ENCODE peak calls at places on chromosomes 12 and 14, in five cellular contexts. P is epithelial cell of esophagus; W is EH; R is KBM-7; L is activated CD4-positive, alpha-beta T cell treated with anti-CD3 and anti-CD28 coated beads, Interleukin-2, amount 10 ng/mL, durations not matched to agents 24 days and 14 days. N is an unnamed sample.

GRCh38 chr14:55789442-55789841 is 209.4 kb downstream of the KTN1 start:
- DNase-seq in P (no peak), W (peak; percentile 18), R (no peak), L (no peak), N (no peak)

GRCh38 chr12:65895759-65896656 is 71.7 kb downstream of the HMGA2 start:
- DNase-seq in P (no peak), W (peak; percentile 46), R (no peak), L (no peak), N (no peak)

GRCh38 chr12:115132145-115132544 is 448.2 kb upstream of the TBX3 start:
- DNase-seq in P (peak; percentile 71), W (peak; percentile 89), R (no peak), L (no peak), N (no peak)

GRCh38 chr12:100044266-100044665 is 59.5 kb upstream of the ANKS1B start:
- DNase-seq in P (no peak), W (no peak), R (no peak), L (no peak), N (no peak)

GRCh38 chr14:102545461-102546265 is 36.1 kb upstream of the ANKRD9 start:
- DNase-seq in P (no peak), W (peak; percentile 71), R (no peak), L (no peak), N (no peak)

GRCh38 chr14:62269204-62269603 is 507.0 kb downstream of the SNAPC1 start:
- DNase-seq in P (peak; percentile 29), W (no peak), R (no peak), L (peak; percentile 33), N (no peak)

GRCh38 chr12:69671597-69671996 is 27.5 kb downstream of the BEST3 start:
- DNase-seq in P (no peak), W (no peak), R (no peak), L (no peak), N (no peak)

GRCh38 chr12:106106892-106107291 is 31.9 kb downstream of the NUAK1 start:
- DNase-seq in P (peak; percentile 83), W (peak; percentile 91), R (no peak), L (no peak), N (no peak)

GRCh38 chr12:81377771-81378170 is 299.9 kb downstream of the ACSS3 start:
- DNase-seq in P (no peak), W (no peak), R (no peak), L (no peak), N (no peak)

GRCh38 chr12:24960222-24960855 is 11.4 kb upstream of the BCAT1 start:
- DNase-seq in P (peak; percentile 79), W (peak; percentile 72), R (peak; percentile 66), L (peak; percentile 83), N (no peak)

GRCh38 chr14:20477211-20477876 is 8.1 kb downstream of the PNP start:
- DNase-seq in P (peak; percentile 11), W (peak; percentile 73), R (peak; percentile 93), L (peak; percentile 74), N (no peak)

GRCh38 chr12:116456683-116457082 is 102.5 kb upstream of the MAP1LC3B2 start:
- DNase-seq in P (no peak), W (peak; percentile 38), R (no peak), L (no peak), N (no peak)

GRCh38 chr14:35369701-35370191 is 34.8 kb downstream of the NFKBIA start:
- DNase-seq in P (peak; percentile 91), W (no peak), R (no peak), L (peak; percentile 71), N (no peak)

GRCh38 chr14:54366726-54367707 is 29.8 kb upstream of the CDKN3 start:
- DNase-seq in P (peak; percentile 49), W (peak; percentile 76), R (peak; percentile 54), L (peak; percentile 70), N (peak; percentile 38)

GRCh38 chr14:34220921-34221320 is 241.1 kb downstream of the SPTSSA start:
- DNase-seq in P (no peak), W (no peak), R (peak; percentile 5), L (peak; percentile 67), N (no peak)

GRCh38 chr12:87676726-87677125 is 352.5 kb downstream of the C12orf50 start:
- DNase-seq in P (peak; percentile 32), W (no peak), R (no peak), L (no peak), N (no peak)

N was measured in AG04449.